ENCODE peak calls at places on chromosomes 12 and 14, in ten cellular contexts. One of them, this sample, is unnamed.

GRCh38 chr12:49930515-49931288 is 19.8 kb upstream of the AQP2 start:
- DNase-seq in adipocyte: peak
- DNase-seq in ureter: no peak
- DNase-seq in DMS153: no peak
- DNase-seq in H9: no peak
- DNase-seq in COR-L47: no peak
- DNase-seq in NCI-H2081 treated with DMSO at 0.1 percent for 48 hours: no peak
- DNase-seq in RCC 7860: peak
- DNase-seq in KG1: no peak
- DNase-seq in HEK293T: no peak
- DNase-seq in this sample: no peak

GRCh38 chr14:29489911-29490310 is 437.7 kb downstream of the PRKD1 start:
- DNase-seq in adipocyte: no peak
- DNase-seq in RCC 7860: no peak
- DNase-seq in DMS153: no peak
- DNase-seq in KG1: no peak
- DNase-seq in ureter: no peak
- DNase-seq in COR-L47: no peak
- DNase-seq in HEK293T: no peak
- DNase-seq in NCI-H2081 treated with DMSO at 0.1 percent for 48 hours: no peak
- DNase-seq in H9: no peak
- DNase-seq in this sample: no peak

GRCh38 chr12:45654002-45654401 is 75.5 kb upstream of the ARID2 start:
- DNase-seq in KG1: no peak
- DNase-seq in HEK293T: no peak
- DNase-seq in COR-L47: no peak
- DNase-seq in adipocyte: no peak
- DNase-seq in H9: no peak
- DNase-seq in DMS153: no peak
- DNase-seq in NCI-H2081 treated with DMSO at 0.1 percent for 48 hours: no peak
- DNase-seq in ureter: no peak
- DNase-seq in RCC 7860: no peak
- DNase-seq in this sample: no peak

GRCh38 chr12:110742718-110743570 is at the start of gene PPP1CC:
- DNase-seq in HEK293T: peak
- DNase-seq in RCC 7860: peak
- DNase-seq in NCI-H2081 treated with DMSO at 0.1 percent for 48 hours: peak
- DNase-seq in KG1: peak
- DNase-seq in H9: peak
- DNase-seq in adipocyte: peak
- DNase-seq in DMS153: peak
- DNase-seq in COR-L47: peak
- DNase-seq in ureter: peak
- DNase-seq in this sample: peak

GRCh38 chr12:47837190-47838171 is 17.8 kb upstream of the HDAC7 start:
- DNase-seq in H9: peak
- DNase-seq in DMS153: peak
- DNase-seq in KG1: peak
- DNase-seq in NCI-H2081 treated with DMSO at 0.1 percent for 48 hours: peak
- DNase-seq in RCC 7860: peak
- DNase-seq in ureter: peak
- DNase-seq in HEK293T: peak
- DNase-seq in COR-L47: peak
- DNase-seq in adipocyte: peak
- DNase-seq in this sample: peak

GRCh38 chr12:94592080-94592479 is 58.3 kb downstream of the TMCC3 start:
- DNase-seq in COR-L47: no peak
- DNase-seq in NCI-H2081 treated with DMSO at 0.1 percent for 48 hours: no peak
- DNase-seq in H9: no peak
- DNase-seq in adipocyte: no peak
- DNase-seq in KG1: no peak
- DNase-seq in ureter: no peak
- DNase-seq in HEK293T: no peak
- DNase-seq in RCC 7860: no peak
- DNase-seq in DMS153: no peak
- DNase-seq in this sample: no peak

GRCh38 chr12:61739925-61740324 is 520.3 kb upstream of the USP15 start:
- DNase-seq in adipocyte: no peak
- DNase-seq in H9: no peak
- DNase-seq in KG1: no peak
- DNase-seq in DMS153: no peak
- DNase-seq in COR-L47: no peak
- DNase-seq in ureter: no peak
- DNase-seq in HEK293T: no peak
- DNase-seq in RCC 7860: no peak
- DNase-seq in NCI-H2081 treated with DMSO at 0.1 percent for 48 hours: no peak
- DNase-seq in this sample: no peak

GRCh38 chr12:247271-247670 is 15.4 kb downstream of the SLC6A13 start:
- DNase-seq in KG1: no peak
- DNase-seq in NCI-H2081 treated with DMSO at 0.1 percent for 48 hours: no peak
- DNase-seq in DMS153: no peak
- DNase-seq in adipocyte: no peak
- DNase-seq in RCC 7860: no peak
- DNase-seq in H9: no peak
- DNase-seq in HEK293T: no peak
- DNase-seq in COR-L47: no peak
- DNase-seq in ureter: no peak
- DNase-seq in this sample: no peak

GRCh38 chr12:27807063-27807703 is 27.1 kb upstream of the MANSC4 start:
- DNase-seq in NCI-H2081 treated with DMSO at 0.1 percent for 48 hours: no peak
- DNase-seq in RCC 7860: no peak
- DNase-seq in COR-L47: no peak
- DNase-seq in HEK293T: no peak
- DNase-seq in ureter: no peak
- DNase-seq in adipocyte: no peak
- DNase-seq in DMS153: no peak
- DNase-seq in KG1: no peak
- DNase-seq in H9: no peak
- DNase-seq in this sample: no peak

GRCh38 chr12:68267892-68268396 is 14.5 kb upstream of the IL22 start:
- DNase-seq in KG1: no peak
- DNase-seq in ureter: no peak
- DNase-seq in adipocyte: peak
- DNase-seq in RCC 7860: no peak
- DNase-seq in H9: no peak
- DNase-seq in HEK293T: no peak
- DNase-seq in NCI-H2081 treated with DMSO at 0.1 percent for 48 hours: no peak
- DNase-seq in COR-L47: no peak
- DNase-seq in DMS153: no peak
- DNase-seq in this sample: no peak

GRCh38 chr14:24607081-24607480 is 2.4 kb downstream of the GZMH start:
- DNase-seq in KG1: no peak
- DNase-seq in adipocyte: no peak
- DNase-seq in DMS153: no peak
- DNase-seq in ureter: no peak
- DNase-seq in RCC 7860: no peak
- DNase-seq in H9: no peak
- DNase-seq in HEK293T: no peak
- DNase-seq in COR-L47: no peak
- DNase-seq in NCI-H2081 treated with DMSO at 0.1 percent for 48 hours: no peak
- DNase-seq in this sample: no peak

GRCh38 chr14:31572955-31573354 is 11.8 kb downstream of the NUBPL start:
- DNase-seq in NCI-H2081 treated with DMSO at 0.1 percent for 48 hours: no peak
- DNase-seq in RCC 7860: no peak
- DNase-seq in ureter: no peak
- DNase-seq in HEK293T: no peak
- DNase-seq in KG1: no peak
- DNase-seq in adipocyte: no peak
- DNase-seq in DMS153: no peak
- DNase-seq in H9: no peak
- DNase-seq in COR-L47: no peak
- DNase-seq in this sample: no peak

GRCh38 chr12:52204095-52204930 is 12.5 kb upstream of the KRT80 start:
- DNase-seq in H9: no peak
- DNase-seq in COR-L47: no peak
- DNase-seq in NCI-H2081 treated with DMSO at 0.1 percent for 48 hours: no peak
- DNase-seq in HEK293T: no peak
- DNase-seq in adipocyte: no peak
- DNase-seq in ureter: no peak
- DNase-seq in RCC 7860: peak
- DNase-seq in KG1: no peak
- DNase-seq in DMS153: peak
- DNase-seq in this sample: peak

GRCh38 chr12:100789146-100789545 is 5.4 kb upstream of the ANO4 start:
- DNase-seq in HEK293T: no peak
- DNase-seq in RCC 7860: no peak
- DNase-seq in NCI-H2081 treated with DMSO at 0.1 percent for 48 hours: no peak
- DNase-seq in DMS153: no peak
- DNase-seq in ureter: no peak
- DNase-seq in H9: no peak
- DNase-seq in KG1: no peak
- DNase-seq in adipocyte: peak
- DNase-seq in COR-L47: no peak
- DNase-seq in this sample: no peak